ENCODE peak calls at places on chromosome 7, in four cellular contexts. A is mammary epithelial cell, H is heart left ventricle, D is H9. Y is an unnamed sample. For H3K9me3, the result is how much of the 10 kb centered on the place peaks cover.

GRCh38 chr7:132030161-132030568 is 473.7 kb upstream of the PODXL start:
- DNase-seq in A (peak), H (peak), D (no peak), Y (no peak)

GRCh38 chr7:33719059-33719581 is 186.2 kb upstream of the BMPER start:
- DNase-seq in A (no peak), H (peak), D (no peak), Y (no peak)

GRCh38 chr7:26860361-26860760 is 4.0 kb downstream of the SKAP2 start:
- DNase-seq in A (peak), H (no peak), D (no peak), Y (no peak)

GRCh38 chr7:130095812-130096211 is 25.5 kb downstream of the KLHDC10 start:
- DNase-seq in A (no peak), H (no peak), D (no peak), Y (no peak)

GRCh38 chr7:125511310-125511709 is 581.7 kb upstream of the POT1 start:
- DNase-seq in A (peak), H (no peak), D (no peak), Y (no peak)

GRCh38 chr7:5218564-5219360 is 28.7 kb downstream of the WIPI2 start:
- DNase-seq in A (no peak), H (no peak), D (no peak), Y (peak)

GRCh38 chr7:88169717-88170320 is 50.0 kb downstream of the SRI start:
- DNase-seq in A (no peak), H (no peak), D (no peak), Y (no peak)

GRCh38 chr7:129830949-129831348 is 121.8 kb downstream of the UBE2H start:
- DNase-seq in A (no peak), H (no peak), D (no peak), Y (no peak)

GRCh38 chr7:44258865-44259546 is 58.2 kb downstream of the YKT6 start:
- DNase-seq in A (no peak), H (no peak), D (no peak), Y (no peak)

GRCh38 chr7:84256481-84256880 is 61.9 kb upstream of the SEMA3A start:
- DNase-seq in A (no peak), H (no peak), D (no peak), Y (no peak)

GRCh38 chr7:150914196-150914595 is 61.9 kb downstream of the AOC1 start:
- DNase-seq in A (no peak), H (no peak), D (no peak), Y (no peak)

GRCh38 chr7:133795061-133795460 is 332.1 kb upstream of the LRGUK start:
- DNase-seq in A (no peak), H (no peak), D (no peak), Y (no peak)

GRCh38 chr7:258476-259190 is 31.3 kb upstream of the FOXL3 start:
- DNase-seq in A (no peak), H (peak), D (no peak), Y (peak)

GRCh38 chr7:42107484-42107883 is 129.5 kb downstream of the GLI3 start:
- DNase-seq in A (no peak), H (no peak), D (peak), Y (no peak)

GRCh38 chr7:129069021-129069420 is 14.1 kb upstream of the TNPO3 start:
- DNase-seq in A (no peak), H (no peak), D (no peak), Y (no peak)

GRCh38 chr7:40300146-40300655 is 165.4 kb downstream of the SUGCT start:
- DNase-seq in A (no peak), H (no peak), D (no peak), Y (no peak)

GRCh38 chr7:47600199-47601118 is 18.5 kb upstream of the TNS3 start:
- DNase-seq in A (peak), H (no peak), D (no peak), Y (no peak)

GRCh38 chr7:98352621-98353020 is 48.3 kb downstream of the BAIAP2L1 start:
- DNase-seq in A (peak), H (no peak), D (no peak), Y (no peak)

GRCh38 chr7:122352454-122352853 is 47.9 kb upstream of the FEZF1 start:
- DNase-seq in A (no peak), H (no peak), D (no peak), Y (no peak)

GRCh38 chr7:50333266-50333665 is 28.8 kb downstream of the IKZF1 start:
- DNase-seq in A (no peak), H (no peak), D (no peak), Y (no peak)

GRCh38 chr7:78220754-78221153 is 422.2 kb downstream of the PHTF2 start:
- DNase-seq in A (no peak), H (no peak), D (no peak), Y (no peak)

GRCh38 chr7:43769791-43770465 is 11.4 kb downstream of the BLVRA start:
- DNase-seq in A (no peak), H (no peak), D (no peak), Y (no peak)

GRCh38 chr7:29642494-29643155 is 79.0 kb downstream of the PRR15 start:
- DNase-seq in A (no peak), H (no peak), D (no peak), Y (no peak)

GRCh38 chr7:24821045-24821853 is 64.0 kb upstream of the GSDME start:
- DNase-seq in A (peak), H (peak), D (no peak), Y (peak)

GRCh38 chr7:116630932-116631449 is 41.0 kb upstream of the MET start:
- DNase-seq in A (peak), H (peak), D (peak), Y (peak)

GRCh38 chr7:47652591-47652990 is 70.7 kb upstream of the TNS3 start:
- DNase-seq in A (peak), H (no peak), D (no peak), Y (no peak)

GRCh38 chr7:118352854-118353453 is 128.4 kb downstream of the ANKRD7 start:
- DNase-seq in A (peak), H (no peak), D (no peak), Y (no peak)

GRCh38 chr7:92835851-92836488 is 403 bp downstream of the CDK6 start:
- DNase-seq in A (no peak), H (no peak), D (no peak), Y (peak)

GRCh38 chr7:47940482-47941001 is 7.7 kb downstream of the PKD1L1 start:
- DNase-seq in A (no peak), H (peak), D (no peak), Y (no peak)

GRCh38 chr7:135169141-135169935 is 1.2 kb downstream of the CYREN start:
- DNase-seq in A (peak), H (no peak), D (peak), Y (no peak)
- TF ChIP-seq CTCF in A (peak), H (peak), D (peak), Y (peak)

DNA sequence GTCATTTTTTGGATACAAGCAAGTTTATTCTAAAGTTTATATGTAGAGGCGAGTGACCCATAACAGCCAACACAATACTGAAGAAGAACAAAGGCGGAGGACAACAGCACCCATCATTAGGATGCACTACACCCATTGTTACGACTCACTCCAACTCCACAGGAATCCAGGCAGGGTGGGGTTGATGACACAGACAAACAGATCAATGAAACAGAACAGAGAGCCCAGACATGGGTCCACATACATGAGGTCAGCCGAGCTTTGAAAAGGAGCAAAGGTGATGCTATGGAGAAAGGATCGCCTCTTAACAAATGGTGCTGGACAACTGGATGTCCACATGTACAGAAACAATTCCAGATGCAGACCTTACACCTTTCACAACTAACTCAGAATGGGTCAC is 426.4 kb downstream of the PTPRN2 start:
- DNase-seq in A (no peak), H (no peak), D (no peak), Y (no peak)
- H3K9me3 ChIP-seq in A (under half), H (under half), D (under half), Y (under half)

DNA sequence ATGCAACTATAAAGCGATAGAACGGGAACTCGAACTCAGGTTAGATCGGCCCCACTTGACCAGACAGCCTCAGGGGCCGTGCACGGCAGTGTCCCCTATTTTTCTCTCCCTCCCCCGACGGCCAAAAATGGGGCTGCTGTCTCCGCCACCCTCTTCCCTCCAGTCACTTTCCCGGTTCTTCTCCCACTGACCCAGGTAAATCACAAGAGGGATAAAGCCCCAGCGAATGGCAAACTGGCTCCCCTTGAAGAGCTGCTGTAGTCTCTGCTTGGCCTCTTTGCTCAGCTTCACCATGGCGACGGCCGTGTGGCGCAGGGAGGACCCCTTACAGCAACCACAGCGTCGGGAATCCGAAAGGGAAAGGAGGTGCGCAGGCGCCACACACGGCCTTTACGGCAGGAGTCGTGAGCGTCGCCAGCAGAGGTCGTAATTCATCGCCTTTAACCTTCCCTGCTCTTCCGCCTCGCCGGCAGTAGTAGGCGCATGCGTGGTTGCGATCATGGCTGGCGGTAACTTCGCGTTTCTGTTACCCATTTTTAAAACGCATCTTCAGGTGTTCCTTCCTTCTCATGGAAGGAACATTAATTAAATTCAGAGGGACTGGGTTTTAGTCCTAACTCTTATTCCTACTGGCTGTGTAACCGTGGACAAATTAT is at the start of gene TOMM7:
- DNase-seq in A (peak), H (peak), D (peak), Y (peak)
- TF ChIP-seq CTCF in A (peak), H (peak), D (no peak), Y (peak)

DNA sequence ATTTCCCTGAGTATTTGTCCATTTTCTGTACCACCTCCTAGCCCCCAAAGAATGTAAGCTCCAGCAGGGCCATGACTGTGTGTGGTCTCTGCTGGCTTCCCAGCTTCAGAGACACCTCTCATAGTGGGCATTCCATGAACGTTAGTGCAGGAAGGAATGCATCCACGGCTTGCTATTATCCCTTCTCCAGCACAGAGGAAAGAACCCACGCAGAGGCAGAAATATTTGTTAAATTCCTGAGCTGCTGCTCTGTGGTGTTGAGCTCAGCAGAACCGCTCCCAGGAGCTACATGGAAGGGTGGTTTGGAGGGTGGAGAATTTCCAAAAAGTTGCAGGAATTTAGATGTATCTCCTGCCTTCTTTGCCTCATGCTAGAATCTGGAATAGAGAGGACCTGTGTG is 275.2 kb downstream of the POU6F2 start:
- DNase-seq in A (no peak), H (no peak), D (no peak), Y (no peak)
- H3K9me3 ChIP-seq in A (under half), H (under half), D (under half), Y (under half)

GRCh38 chr7:95840953-95841950 is 68.9 kb downstream of the DYNC1I1 start:
- DNase-seq in A (no peak), H (no peak), D (peak), Y (no peak)

GRCh38 chr7:95845007-95845406 is 72.7 kb downstream of the DYNC1I1 start:
- DNase-seq in A (no peak), H (no peak), D (no peak), Y (no peak)

GRCh38 chr7:95847061-95847460 is 74.7 kb downstream of the DYNC1I1 start:
- DNase-seq in A (no peak), H (no peak), D (no peak), Y (no peak)

DNA sequence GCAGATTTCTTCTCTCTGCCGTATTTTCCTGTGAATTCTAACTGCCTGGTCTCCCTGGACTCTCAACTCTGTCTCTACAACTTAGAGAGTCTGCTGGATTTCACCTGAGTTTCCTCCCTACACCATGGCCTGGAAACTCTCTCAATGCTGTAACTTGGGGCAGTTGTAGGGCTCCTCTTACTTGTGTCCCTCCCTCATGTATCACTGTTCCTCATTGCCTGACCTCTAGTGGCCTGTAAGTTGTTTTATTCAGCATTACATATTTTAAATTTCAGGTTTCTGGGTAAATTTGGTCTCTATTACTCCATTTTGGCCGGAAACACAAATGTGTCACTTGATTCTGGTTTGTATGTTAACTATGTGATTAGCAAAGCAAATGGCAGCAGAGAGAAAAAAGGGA is 70.9 kb downstream of the DYNC1I1 start:
- DNase-seq in A (no peak), H (no peak), D (no peak), Y (no peak)
- TF ChIP-seq CTCF in A (no peak), H (no peak), D (peak), Y (no peak)

GRCh38 chr7:157876469-157877285 is 539.9 kb downstream of the DNAJB6 start:
- DNase-seq in A (no peak), H (no peak), D (no peak), Y (no peak)
- H3K9me3 ChIP-seq in A (under half), H (under half), D (under half), Y (under half)

GRCh38 chr7:90267263-90267858 is 22.4 kb downstream of the CFAP69 start:
- DNase-seq in A (no peak), H (no peak), D (no peak), Y (no peak)

GRCh38 chr7:90256778-90257177 is 11.8 kb downstream of the CFAP69 start:
- DNase-seq in A (no peak), H (no peak), D (no peak), Y (no peak)

GRCh38 chr7:90261441-90261840 is 16.5 kb downstream of the CFAP69 start:
- DNase-seq in A (no peak), H (no peak), D (no peak), Y (no peak)

GRCh38 chr7:90266808-90267207 is 21.8 kb downstream of the CFAP69 start:
- DNase-seq in A (no peak), H (no peak), D (no peak), Y (no peak)

DNA sequence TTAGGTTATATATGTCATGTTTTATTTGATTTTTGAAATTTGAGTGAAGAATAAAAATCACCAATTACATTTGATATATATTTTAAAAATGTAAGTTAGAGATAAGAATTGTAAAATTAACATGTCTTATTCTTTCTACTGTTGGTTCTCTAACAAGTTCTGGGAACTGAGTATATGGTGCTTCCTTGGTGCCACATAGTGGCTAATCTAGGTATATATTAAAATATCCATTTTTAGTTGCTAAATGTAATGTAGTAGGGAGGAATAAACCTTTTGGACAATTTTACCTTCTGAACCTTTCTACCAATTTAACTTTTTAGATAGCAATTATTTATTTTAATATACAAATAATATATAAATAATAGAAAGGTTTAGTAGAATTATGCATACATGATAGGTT is 17.5 kb downstream of the CFAP69 start:
- DNase-seq in A (peak), H (no peak), D (no peak), Y (no peak)
- TF ChIP-seq CTCF in A (peak), H (peak), D (peak), Y (peak)

GRCh38 chr7:7427363-7427762 is 108.3 kb downstream of the COL28A1 start:
- DNase-seq in A (no peak), H (no peak), D (no peak), Y (no peak)
- H3K9me3 ChIP-seq in A (under half), H (under half), D (under half), Y (under half)

GRCh38 chr7:157479326-157479725 is 142.5 kb downstream of the DNAJB6 start:
- DNase-seq in A (no peak), H (no peak), D (peak), Y (no peak)

GRCh38 chr7:157476201-157476600 is 139.4 kb downstream of the DNAJB6 start:
- DNase-seq in A (no peak), H (no peak), D (peak), Y (peak)

GRCh38 chr7:157475601-157476000 is 138.8 kb downstream of the DNAJB6 start:
- DNase-seq in A (no peak), H (no peak), D (peak), Y (peak)

GRCh38 chr7:157476654-157477549 is 140.1 kb downstream of the DNAJB6 start:
- DNase-seq in A (no peak), H (no peak), D (peak), Y (peak)

GRCh38 chr7:157477550-157478212 is 140.9 kb downstream of the DNAJB6 start:
- DNase-seq in A (no peak), H (no peak), D (peak), Y (no peak)
- TF ChIP-seq CTCF in A (no peak), H (no peak), D (no peak), Y (no peak)